ENCODE peak calls at places on chromosomes 13 and 19, in nine cellular contexts. B, X, L, T, A, R, I, U and P are unnamed samples.

GRCh38 chr19:18910010-18910409 is 9.2 kb downstream of the COPE start:
- DNase-seq in X (no peak), U (no peak), T (no peak), I (no peak), B (no peak), L (no peak), A (no peak), R (no peak), P (no peak)

GRCh38 chr13:92842145-92842544 is 384.5 kb upstream of the GPC6 start:
- DNase-seq in B (no peak), T (no peak), L (no peak), R (no peak), X (no peak), I (no peak), A (no peak), U (no peak), P (peak)

GRCh38 chr13:76225815-76226489 is 589.8 kb downstream of the LMO7 start:
- DNase-seq in L (no peak), R (no peak), A (no peak), T (no peak), I (no peak), U (peak), X (no peak), B (no peak), P (peak)

GRCh38 chr13:62418872-62419271 is 1003.2 kb upstream of the PCDH20 start:
- DNase-seq in U (no peak), X (no peak), L (no peak), A (no peak), R (no peak), B (no peak), I (no peak), T (no peak), P (no peak)

GRCh38 chr19:12478234-12478941 is 6.2 kb downstream of the ZNF709 start:
- DNase-seq in A (peak), R (no peak), U (no peak), X (no peak), T (no peak), B (peak), L (no peak), I (no peak), P (no peak)

GRCh38 chr19:19606021-19606420 is 12.5 kb downstream of the PBX4 start:
- DNase-seq in X (no peak), T (no peak), R (no peak), B (peak), A (no peak), I (peak), U (no peak), L (no peak), P (peak)

GRCh38 chr13:34223984-34224383 is 406.0 kb downstream of the RFC3 start:
- DNase-seq in X (no peak), R (no peak), B (no peak), A (no peak), U (no peak), I (no peak), L (no peak), T (no peak), P (no peak)

GRCh38 chr13:60431108-60431700 is 34.2 kb downstream of the TDRD3 start:
- DNase-seq in X (no peak), T (peak), L (peak), B (no peak), I (no peak), A (peak), R (no peak), U (no peak), P (peak)

GRCh38 chr13:29948246-29948645 is 97.8 kb upstream of the UBL3 start:
- DNase-seq in A (no peak), R (no peak), L (no peak), T (no peak), I (no peak), B (no peak), X (no peak), U (no peak), P (peak)

GRCh38 chr19:916645-917322 is 349 bp upstream of the KISS1R start:
- DNase-seq in I (no peak), X (no peak), T (no peak), B (no peak), R (peak), A (no peak), U (no peak), L (peak), P (no peak)

GRCh38 chr19:918481-919156 is 1.5 kb downstream of the KISS1R start:
- DNase-seq in R (peak), U (no peak), T (no peak), I (no peak), A (no peak), L (peak), X (no peak), B (no peak), P (no peak)

GRCh38 chr19:919157-920050 is 2.3 kb downstream of the KISS1R start:
- DNase-seq in B (no peak), A (no peak), I (no peak), T (no peak), L (no peak), R (peak), X (no peak), U (no peak), P (no peak)

GRCh38 chr19:918152-918437 is 962 bp downstream of the KISS1R start:
- DNase-seq in T (no peak), X (no peak), B (no peak), L (no peak), R (no peak), U (no peak), I (no peak), A (no peak), P (no peak)

GRCh38 chr19:917323-918151 is at the start of gene KISS1R:
- DNase-seq in T (no peak), X (peak), U (no peak), B (no peak), A (peak), R (peak), L (peak), I (peak), P (no peak)
- TF ChIP-seq CTCF in T (no peak), X (peak), U (peak), B (peak), A (peak), R (peak), L (peak), I (peak), P (peak)

GRCh38 chr19:5806133-5806489 is 1.2 kb downstream of the NRTN start:
- DNase-seq in L (no peak), T (no peak), X (no peak), B (no peak), A (no peak), U (no peak), I (no peak), R (no peak), P (no peak)
- TF ChIP-seq CTCF in L (no peak), T (no peak), X (no peak), B (peak), A (no peak), U (no peak), I (no peak), R (no peak), P (no peak)

GRCh38 chr13:87274209-87274819 is 396.9 kb upstream of the SLITRK5 start:
- DNase-seq in A (peak), X (peak), L (no peak), I (no peak), B (peak), R (no peak), T (peak), U (no peak), P (peak)

GRCh38 chr13:87280139-87280538 is 391.0 kb upstream of the SLITRK5 start:
- DNase-seq in B (no peak), I (no peak), T (no peak), U (no peak), R (no peak), X (no peak), A (no peak), L (no peak), P (no peak)
- TF ChIP-seq CTCF in B (no peak), I (no peak), T (no peak), U (no peak), R (no peak), X (no peak), A (peak), L (no peak), P (no peak)

GRCh38 chr13:54591540-54591939 is 1562.9 kb downstream of the OLFM4 start:
- DNase-seq in X (no peak), U (no peak), B (no peak), L (no peak), I (no peak), A (no peak), R (no peak), T (no peak), P (no peak)
- TF ChIP-seq CTCF in X (no peak), U (no peak), B (no peak), L (no peak), I (no peak), A (no peak), R (no peak), T (no peak), P (no peak)

DNA sequence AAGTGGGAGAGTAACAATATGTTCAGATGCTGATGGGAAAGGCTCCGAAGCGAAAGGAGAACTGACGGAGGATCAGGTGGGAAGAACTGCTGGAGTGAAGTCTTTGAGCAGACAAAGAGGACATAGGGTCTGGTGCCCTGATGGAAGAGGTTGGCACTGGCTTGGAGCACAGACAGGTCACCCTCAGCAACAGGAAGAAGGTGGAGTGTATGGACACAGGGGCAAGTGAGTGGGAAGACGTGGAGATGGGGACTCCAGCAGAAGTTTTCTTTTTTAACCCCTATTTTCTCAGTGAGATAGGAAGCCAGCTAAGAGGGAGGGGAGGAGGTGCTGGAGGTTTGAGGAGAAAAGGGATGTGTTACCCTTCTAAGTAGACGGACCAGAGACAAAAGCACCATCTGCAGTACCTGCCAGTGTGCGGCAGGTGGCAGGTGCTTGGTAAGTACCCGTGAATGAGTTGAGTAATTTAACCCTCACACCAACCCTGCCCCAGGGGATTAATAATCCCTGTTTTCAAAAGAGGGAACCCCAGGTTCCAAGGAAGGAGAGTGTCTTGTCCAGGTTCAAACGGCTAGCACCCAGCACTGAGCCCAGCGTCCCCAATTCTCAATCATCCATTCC is 11.2 kb downstream of the HAS1 start:
- DNase-seq in I (no peak), U (no peak), R (no peak), B (no peak), L (no peak), T (peak), A (peak), X (no peak), P (no peak)
- TF ChIP-seq CTCF in I (no peak), U (peak), R (no peak), B (no peak), L (peak), T (peak), A (peak), X (peak), P (peak)

GRCh38 chr13:73336789-73337188 is 278.0 kb downstream of the KLF5 start:
- DNase-seq in A (no peak), X (no peak), U (no peak), R (no peak), T (no peak), L (no peak), I (no peak), B (no peak), P (no peak)
- TF ChIP-seq CTCF in A (no peak), X (no peak), U (no peak), R (no peak), T (no peak), L (no peak), I (no peak), B (no peak), P (no peak)

GRCh38 chr19:1261512-1261862 is 7.6 kb upstream of the CIRBP start:
- DNase-seq in I (no peak), T (peak), A (peak), L (no peak), X (no peak), B (no peak), U (no peak), R (no peak), P (no peak)
- TF ChIP-seq CTCF in I (no peak), T (no peak), A (peak), L (peak), X (peak), B (no peak), U (no peak), R (peak), P (peak)

GRCh38 chr13:23087884-23088283 is 92.9 kb upstream of the SGCG start:
- DNase-seq in T (peak), L (peak), A (peak), B (peak), I (no peak), U (no peak), R (no peak), X (no peak), P (no peak)
- TF ChIP-seq CTCF in T (peak), L (peak), A (peak), B (no peak), I (peak), U (no peak), R (no peak), X (peak), P (peak)